ENCODE peak calls at places on chromosome 22, in six cellular contexts. G is neuronal stem cell, K is right lobe of liver, A is psoas muscle, N is esophagus squamous epithelium, B is stomach. Y is an unnamed sample.

GRCh38 chr22:45504703-45505341 is 2.1 kb downstream of the FBLN1 start:
- DNase-seq in G (peak; percentile 83), A (peak; percentile 48), K (no peak), N (no peak), B (no peak), Y (no peak)

GRCh38 chr22:41001722-41002122 is 50.5 kb downstream of the RBX1 start:
- DNase-seq in N (no peak), G (no peak), B (no peak), A (no peak), K (no peak), Y (peak; percentile 44)

GRCh38 chr22:45597460-45598192 is 74.0 kb upstream of the ATXN10 start:
- DNase-seq in N (no peak), B (peak; percentile 48), A (peak; percentile 7), G (no peak), K (no peak), Y (peak; percentile 63)

GRCh38 chr22:42444060-42444904 is 12.1 kb upstream of the NFAM1 start:
- DNase-seq in A (peak; percentile 84), K (peak; percentile 68), G (peak; percentile 89), N (no peak), B (peak; percentile 84), Y (peak; percentile 71)

GRCh38 chr22:23306438-23306921 is 126.2 kb downstream of the BCR start:
- DNase-seq in A (no peak), K (no peak), N (no peak), B (no peak), G (no peak), Y (no peak)

GRCh38 chr22:30781271-30781875 is 86.7 kb downstream of the OSBP2 start:
- DNase-seq in A (no peak), G (no peak), B (no peak), K (no peak), N (no peak), Y (no peak)

GRCh38 chr22:28075260-28075981 is 156.4 kb upstream of the PITPNB start:
- DNase-seq in G (no peak), A (peak; percentile 39), K (no peak), N (no peak), B (peak; percentile 62), Y (peak; percentile 18)

GRCh38 chr22:23278883-23279675 is 98.8 kb downstream of the BCR start:
- DNase-seq in B (peak; percentile 92), N (no peak), A (no peak), G (no peak), K (no peak), Y (peak; percentile 85)

GRCh38 chr22:29387921-29388758 is at the start of gene AP1B1:
- DNase-seq in G (peak; percentile 84), A (peak; percentile 94), N (peak; percentile 79), K (peak; percentile 96), B (peak; percentile 98), Y (peak; percentile 98)

GRCh38 chr22:31212783-31213626 is 907 bp downstream of the LIMK2 start:
- DNase-seq in A (no peak), K (peak; percentile 35), G (no peak), B (no peak), N (no peak), Y (no peak)

GRCh38 chr22:43014062-43014875 is 680 bp downstream of the PACSIN2 start:
- DNase-seq in G (peak; percentile 54), K (peak; percentile 67), N (no peak), A (peak; percentile 45), B (peak; percentile 47), Y (peak; percentile 66)

GRCh38 chr22:27863001-27863400 is 56.1 kb downstream of the PITPNB start:
- DNase-seq in K (no peak), G (no peak), A (no peak), N (no peak), B (no peak), Y (no peak)

GRCh38 chr22:42365337-42365865 is 66.8 kb downstream of the NFAM1 start:
- DNase-seq in N (no peak), G (no peak), A (no peak), K (no peak), B (no peak), Y (peak; percentile 81)

DNA sequence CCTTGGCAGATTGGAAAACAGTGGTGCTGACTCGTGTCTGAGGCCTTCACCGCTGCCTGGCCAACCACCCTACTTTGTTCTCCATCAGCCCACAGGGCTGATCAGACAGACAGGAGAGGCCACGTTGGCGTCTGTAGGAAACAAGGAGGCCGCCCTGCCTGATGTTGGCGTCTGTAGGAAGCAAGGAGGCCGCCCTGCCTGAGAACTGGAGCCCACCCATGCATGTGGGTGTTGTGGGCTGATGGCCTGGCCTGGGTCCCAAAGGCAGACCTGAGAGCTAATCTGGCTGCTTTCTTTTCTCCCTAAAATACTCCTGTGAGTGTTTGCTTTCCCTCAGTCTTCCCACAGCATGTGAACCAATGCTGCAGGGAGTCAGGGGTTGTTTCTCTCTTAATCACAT is 57.3 kb downstream of the SBF1 start:
- DNase-seq in G (no peak), B (no peak), N (no peak), A (no peak), K (no peak), Y (no peak)
- H3K27ac ChIP-seq in G (no peak overlapping the region), B (no peak overlapping the region), N (no peak overlapping the region), A (no peak overlapping the region), K (no peak overlapping the region), Y (no peak overlapping the region)

GRCh38 chr22:37894939-37895670 is 11.0 kb upstream of the MICALL1 start:
- DNase-seq in A (no peak), G (peak; percentile 57), N (no peak), B (peak; percentile 30), K (no peak), Y (peak; percentile 38)
- H3K27ac ChIP-seq in A (no peak overlapping the region), G (peak overlapping the region; percentile 80), N (peak overlapping the region; percentile 94), B (peak overlapping the region; percentile 82), K (no peak overlapping the region), Y (peak overlapping the region; percentile 75)

GRCh38 chr22:46626356-46626755 is 6.2 kb downstream of the GRAMD4 start:
- DNase-seq in B (no peak), K (no peak), A (no peak), G (no peak), N (no peak), Y (no peak)

GRCh38 chr22:46629291-46629690 is 9.1 kb downstream of the GRAMD4 start:
- DNase-seq in K (no peak), B (no peak), N (no peak), G (no peak), A (no peak), Y (no peak)

GRCh38 chr22:46626911-46627805 is 7.0 kb downstream of the GRAMD4 start:
- DNase-seq in B (no peak), N (no peak), G (no peak), A (no peak), K (peak; percentile 21), Y (no peak)

GRCh38 chr22:46628756-46629155 is 8.6 kb downstream of the GRAMD4 start:
- DNase-seq in N (no peak), A (no peak), K (no peak), B (no peak), G (no peak), Y (no peak)

GRCh38 chr22:46627806-46628482 is 7.8 kb downstream of the GRAMD4 start:
- DNase-seq in A (no peak), N (no peak), K (no peak), B (no peak), G (no peak), Y (no peak)
- H3K27ac ChIP-seq in A (no peak overlapping the region), N (peak overlapping the region; percentile 88), K (no peak overlapping the region), B (no peak overlapping the region), G (no peak overlapping the region), Y (no peak overlapping the region)

GRCh38 chr22:24496661-24497060 is 1.5 kb downstream of the UPB1 start:
- DNase-seq in N (no peak), K (no peak), B (no peak), A (no peak), G (no peak), Y (no peak)

GRCh38 chr22:24494182-24494534 is 974 bp upstream of the UPB1 start:
- DNase-seq in G (no peak), N (no peak), B (no peak), A (no peak), K (no peak), Y (no peak)

GRCh38 chr22:24494535-24495364 is at the start of gene UPB1:
- DNase-seq in A (no peak), B (no peak), K (peak; percentile 94), N (no peak), G (no peak), Y (peak; percentile 26)

GRCh38 chr22:24496234-24496633 is 1.1 kb downstream of the UPB1 start:
- DNase-seq in N (no peak), A (no peak), K (no peak), G (no peak), B (no peak), Y (no peak)

GRCh38 chr22:24495365-24495675 is 188 bp downstream of the UPB1 start:
- DNase-seq in B (no peak), K (no peak), G (no peak), A (no peak), N (no peak), Y (no peak)
- H3K27ac ChIP-seq in B (no peak overlapping the region), K (peak overlapping the region; percentile 90), G (no peak overlapping the region), A (no peak overlapping the region), N (no peak overlapping the region), Y (no peak overlapping the region)

DNA sequence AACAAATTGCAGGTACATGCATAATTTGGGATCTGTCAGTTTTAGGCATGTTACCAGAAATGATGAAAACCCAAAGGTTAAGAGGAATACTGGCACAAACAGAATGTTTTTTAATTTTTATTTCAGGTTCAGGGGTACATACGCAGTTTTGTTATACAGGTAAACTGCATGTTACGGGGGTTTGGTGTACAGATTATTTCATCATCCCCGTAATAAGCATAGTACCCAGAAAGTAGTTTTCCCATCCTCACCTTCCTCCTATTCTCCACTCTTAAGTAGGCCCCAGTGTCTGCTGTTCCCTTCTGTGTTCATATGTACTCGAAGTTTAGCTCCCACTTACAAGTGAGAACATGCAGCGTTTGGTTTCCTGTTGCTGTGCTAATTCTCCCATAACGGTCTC is 33.0 kb downstream of the PI4KA start:
- DNase-seq in N (no peak), A (no peak), G (no peak), K (no peak), B (no peak), Y (no peak)
- H3K27ac ChIP-seq in N (no peak overlapping the region), A (no peak overlapping the region), G (no peak overlapping the region), K (no peak overlapping the region), B (no peak overlapping the region), Y (no peak overlapping the region)

GRCh38 chr22:44211946-44212930 is 31.5 kb downstream of the PARVG start:
- DNase-seq in K (no peak), N (no peak), G (no peak), A (no peak), B (no peak), Y (no peak)
- H3K27ac ChIP-seq in K (no peak overlapping the region), N (peak overlapping the region; percentile 61), G (no peak overlapping the region), A (no peak overlapping the region), B (peak overlapping the region; percentile 66), Y (no peak overlapping the region)

DNA sequence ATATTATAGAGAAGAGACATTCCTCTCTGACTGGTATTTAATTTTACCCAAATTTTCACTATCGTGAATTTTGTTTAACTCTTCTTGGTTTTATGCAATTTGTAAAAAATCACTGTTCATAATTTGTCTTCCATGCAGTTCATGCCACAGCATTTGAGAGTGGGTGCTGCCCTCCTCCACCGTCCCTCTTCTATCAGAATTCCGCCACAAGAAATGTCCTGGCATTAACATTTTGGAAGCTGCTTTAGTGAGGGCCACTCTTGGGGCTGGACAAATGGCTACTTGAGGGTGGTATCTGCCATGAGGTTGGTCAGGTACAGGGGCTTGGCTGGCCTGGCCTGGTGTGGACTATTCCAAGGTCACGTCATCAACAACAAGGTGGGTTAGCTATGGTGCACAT is 68.3 kb upstream of the CLDN5 start:
- DNase-seq in B (no peak), K (no peak), N (no peak), A (no peak), G (no peak), Y (no peak)
- H3K27ac ChIP-seq in B (no peak overlapping the region), K (no peak overlapping the region), N (no peak overlapping the region), A (no peak overlapping the region), G (no peak overlapping the region), Y (no peak overlapping the region)

Y was measured in thyroid gland.